ENCODE peak calls at places on chromosomes 13 and 19, in six cellular contexts. One of them, this sample, is unnamed.

GRCh38 chr13:112060431-112060830 is 6.5 kb upstream of the SOX1 start:
- DNase-seq in fibroblast of the aortic adventitia: no peak
- DNase-seq in GM06990: no peak
- DNase-seq in pancreas: no peak
- DNase-seq in uterus: no peak
- DNase-seq in heart right ventricle: no peak
- DNase-seq in this sample: no peak

GRCh38 chr19:4007836-4008539 is 452 bp downstream of the PIAS4 start:
- DNase-seq in uterus: no peak
- DNase-seq in pancreas: no peak
- DNase-seq in fibroblast of the aortic adventitia: no peak
- DNase-seq in heart right ventricle: no peak
- DNase-seq in GM06990: no peak
- DNase-seq in this sample: no peak

GRCh38 chr13:97629601-97630272 is 195.8 kb downstream of the RAP2A start:
- DNase-seq in pancreas: peak
- DNase-seq in uterus: no peak
- DNase-seq in fibroblast of the aortic adventitia: no peak
- DNase-seq in GM06990: no peak
- DNase-seq in heart right ventricle: no peak
- DNase-seq in this sample: no peak

GRCh38 chr19:4115050-4115817 is 8.7 kb downstream of the MAP2K2 start:
- DNase-seq in fibroblast of the aortic adventitia: no peak
- DNase-seq in GM06990: peak
- DNase-seq in uterus: no peak
- DNase-seq in pancreas: no peak
- DNase-seq in heart right ventricle: peak
- DNase-seq in this sample: peak

GRCh38 chr19:53394522-53394973 is 401 bp upstream of the ZNF765 start:
- DNase-seq in fibroblast of the aortic adventitia: no peak
- DNase-seq in pancreas: peak
- DNase-seq in GM06990: no peak
- DNase-seq in heart right ventricle: peak
- DNase-seq in uterus: peak
- DNase-seq in this sample: peak

GRCh38 chr13:92012787-92013186 is 614.4 kb downstream of the GPC5 start:
- DNase-seq in uterus: no peak
- DNase-seq in GM06990: no peak
- DNase-seq in fibroblast of the aortic adventitia: no peak
- DNase-seq in heart right ventricle: no peak
- DNase-seq in pancreas: no peak
- DNase-seq in this sample: peak

GRCh38 chr13:79658333-79658975 is 177.5 kb downstream of the NDFIP2 start:
- DNase-seq in heart right ventricle: peak
- DNase-seq in GM06990: no peak
- DNase-seq in uterus: no peak
- DNase-seq in fibroblast of the aortic adventitia: no peak
- DNase-seq in pancreas: no peak
- DNase-seq in this sample: no peak

GRCh38 chr19:38420935-38421334 is 5.1 kb downstream of the RASGRP4 start:
- DNase-seq in uterus: no peak
- DNase-seq in pancreas: no peak
- DNase-seq in fibroblast of the aortic adventitia: no peak
- DNase-seq in GM06990: no peak
- DNase-seq in heart right ventricle: no peak
- DNase-seq in this sample: no peak

GRCh38 chr13:31946091-31946770 is 85.3 kb upstream of the FRY start:
- DNase-seq in pancreas: no peak
- DNase-seq in GM06990: no peak
- DNase-seq in uterus: no peak
- DNase-seq in heart right ventricle: no peak
- DNase-seq in fibroblast of the aortic adventitia: peak
- DNase-seq in this sample: no peak

GRCh38 chr19:33459691-33460090 is 61.9 kb downstream of the PEPD start:
- DNase-seq in GM06990: no peak
- DNase-seq in pancreas: no peak
- DNase-seq in uterus: no peak
- DNase-seq in fibroblast of the aortic adventitia: no peak
- DNase-seq in heart right ventricle: no peak
- DNase-seq in this sample: no peak

GRCh38 chr13:47858678-47859050 is 142.4 kb downstream of the SUCLA2 start:
- DNase-seq in GM06990: no peak
- DNase-seq in pancreas: no peak
- DNase-seq in fibroblast of the aortic adventitia: peak
- DNase-seq in uterus: no peak
- DNase-seq in heart right ventricle: no peak
- DNase-seq in this sample: no peak

GRCh38 chr13:98246538-98247172 is 69.6 kb upstream of the RNF113B start:
- DNase-seq in uterus: no peak
- DNase-seq in pancreas: no peak
- DNase-seq in fibroblast of the aortic adventitia: no peak
- DNase-seq in GM06990: no peak
- DNase-seq in heart right ventricle: no peak
- DNase-seq in this sample: no peak

GRCh38 chr13:54913668-54914067 is 1885.1 kb downstream of the OLFM4 start:
- DNase-seq in GM06990: no peak
- DNase-seq in fibroblast of the aortic adventitia: no peak
- DNase-seq in uterus: no peak
- DNase-seq in pancreas: no peak
- DNase-seq in heart right ventricle: no peak
- DNase-seq in this sample: no peak

GRCh38 chr19:29671393-29672076 is 6.3 kb downstream of the PLEKHF1 start:
- DNase-seq in uterus: peak
- DNase-seq in pancreas: no peak
- DNase-seq in fibroblast of the aortic adventitia: peak
- DNase-seq in heart right ventricle: peak
- DNase-seq in GM06990: peak
- DNase-seq in this sample: peak

GRCh38 chr19:5352229-5352763 is 11.7 kb upstream of the PTPRS start:
- DNase-seq in pancreas: no peak
- DNase-seq in fibroblast of the aortic adventitia: no peak
- DNase-seq in GM06990: no peak
- DNase-seq in uterus: no peak
- DNase-seq in heart right ventricle: no peak
- DNase-seq in this sample: no peak

GRCh38 chr13:39016789-39017188 is 21.1 kb downstream of the PROSER1 start:
- DNase-seq in pancreas: no peak
- DNase-seq in uterus: no peak
- DNase-seq in GM06990: no peak
- DNase-seq in fibroblast of the aortic adventitia: peak
- DNase-seq in heart right ventricle: no peak
- DNase-seq in this sample: no peak

GRCh38 chr13:74006666-74007065 is 127.5 kb downstream of the KLF12 start:
- DNase-seq in uterus: no peak
- DNase-seq in heart right ventricle: no peak
- DNase-seq in GM06990: no peak
- DNase-seq in fibroblast of the aortic adventitia: no peak
- DNase-seq in pancreas: no peak
- DNase-seq in this sample: no peak

GRCh38 chr13:40613954-40614353 is 52.5 kb downstream of the FOXO1 start:
- DNase-seq in heart right ventricle: no peak
- DNase-seq in GM06990: no peak
- DNase-seq in pancreas: no peak
- DNase-seq in uterus: no peak
- DNase-seq in fibroblast of the aortic adventitia: no peak
- DNase-seq in this sample: no peak
- H3K4me3 ChIP-seq in heart right ventricle: no peak
- H3K4me3 ChIP-seq in GM06990: no peak
- H3K4me3 ChIP-seq in pancreas: no peak
- H3K4me3 ChIP-seq in uterus: no peak
- H3K4me3 ChIP-seq in fibroblast of the aortic adventitia: no peak
- H3K4me3 ChIP-seq in this sample: no peak

DNA sequence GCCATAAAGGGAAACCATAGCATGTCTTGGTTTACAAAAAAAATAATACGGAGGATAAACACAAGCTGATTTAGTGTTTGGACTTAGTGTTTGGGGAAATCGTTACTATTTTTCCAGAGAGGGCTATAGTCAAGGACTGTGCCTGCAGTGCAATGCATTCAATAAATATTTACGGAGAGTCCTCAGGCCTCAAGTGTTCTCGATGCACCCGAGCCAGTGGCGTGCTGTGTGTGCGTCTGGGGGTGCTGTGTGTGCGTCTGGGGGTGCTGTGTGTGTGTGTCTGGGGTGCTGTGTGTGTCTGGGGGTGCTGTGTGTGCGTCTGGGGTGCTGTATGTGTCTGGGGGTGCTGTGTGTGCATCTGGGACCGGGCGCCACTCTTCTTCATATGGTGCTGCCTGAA is 71.7 kb upstream of the GTF3A start:
- DNase-seq in fibroblast of the aortic adventitia: no peak
- DNase-seq in pancreas: no peak
- DNase-seq in heart right ventricle: no peak
- DNase-seq in GM06990: no peak
- DNase-seq in uterus: no peak
- DNase-seq in this sample: no peak
- H3K4me3 ChIP-seq in fibroblast of the aortic adventitia: no peak
- H3K4me3 ChIP-seq in pancreas: no peak
- H3K4me3 ChIP-seq in heart right ventricle: no peak
- H3K4me3 ChIP-seq in GM06990: no peak
- H3K4me3 ChIP-seq in uterus: no peak
- H3K4me3 ChIP-seq in this sample: no peak

GRCh38 chr13:22062478-22063205 is 391.8 kb downstream of the FGF9 start:
- DNase-seq in uterus: no peak
- DNase-seq in GM06990: no peak
- DNase-seq in fibroblast of the aortic adventitia: peak
- DNase-seq in pancreas: no peak
- DNase-seq in heart right ventricle: no peak
- DNase-seq in this sample: no peak

GRCh38 chr13:22061371-22061805 is 390.5 kb downstream of the FGF9 start:
- DNase-seq in GM06990: peak
- DNase-seq in heart right ventricle: no peak
- DNase-seq in pancreas: no peak
- DNase-seq in fibroblast of the aortic adventitia: no peak
- DNase-seq in uterus: no peak
- DNase-seq in this sample: no peak

GRCh38 chr13:22063416-22064124 is 392.7 kb downstream of the FGF9 start:
- DNase-seq in GM06990: no peak
- DNase-seq in heart right ventricle: no peak
- DNase-seq in uterus: no peak
- DNase-seq in pancreas: no peak
- DNase-seq in fibroblast of the aortic adventitia: no peak
- DNase-seq in this sample: no peak

GRCh38 chr13:22060187-22060586 is 389.3 kb downstream of the FGF9 start:
- DNase-seq in heart right ventricle: no peak
- DNase-seq in fibroblast of the aortic adventitia: no peak
- DNase-seq in GM06990: no peak
- DNase-seq in uterus: no peak
- DNase-seq in pancreas: no peak
- DNase-seq in this sample: no peak

GRCh38 chr13:22061806-22062391 is 391.0 kb downstream of the FGF9 start:
- DNase-seq in heart right ventricle: no peak
- DNase-seq in pancreas: no peak
- DNase-seq in fibroblast of the aortic adventitia: no peak
- DNase-seq in GM06990: peak
- DNase-seq in uterus: no peak
- DNase-seq in this sample: no peak
- H3K4me3 ChIP-seq in heart right ventricle: no peak
- H3K4me3 ChIP-seq in pancreas: no peak
- H3K4me3 ChIP-seq in fibroblast of the aortic adventitia: no peak
- H3K4me3 ChIP-seq in GM06990: peak
- H3K4me3 ChIP-seq in uterus: no peak
- H3K4me3 ChIP-seq in this sample: no peak

DNA sequence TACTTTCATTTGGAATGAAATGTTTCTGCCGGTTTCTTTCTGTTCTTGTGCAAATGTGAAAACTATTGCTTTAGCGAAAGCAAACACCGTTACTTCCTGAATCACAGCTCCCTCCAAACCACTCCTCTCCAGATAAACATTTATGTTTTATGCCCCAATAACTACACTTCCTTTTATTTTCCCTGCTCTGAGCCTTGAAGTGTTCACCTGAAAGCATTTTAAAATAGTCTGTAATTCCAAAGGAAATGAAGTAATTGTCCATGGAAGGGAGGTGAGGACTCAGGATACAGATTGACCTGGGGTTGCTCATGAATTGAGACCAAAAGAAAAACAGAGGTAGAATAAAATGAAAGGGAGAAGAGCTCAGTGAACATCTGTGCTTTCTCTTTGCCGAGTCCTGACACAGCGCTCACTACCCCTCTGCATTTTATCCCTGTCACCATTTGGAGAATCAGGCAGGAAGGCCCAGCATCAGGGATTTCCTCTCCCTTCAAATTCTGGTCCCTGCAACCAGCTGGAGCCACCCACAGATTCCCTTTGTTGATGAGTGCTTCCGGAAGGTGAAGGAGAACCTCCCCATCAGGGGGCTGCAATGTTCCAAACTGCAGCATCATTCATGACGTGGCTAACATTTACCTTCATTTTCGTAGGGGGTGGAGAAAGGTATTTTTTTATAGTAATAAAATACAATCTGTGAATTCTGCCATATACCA is 171.9 kb downstream of the ITGBL1 start:
- DNase-seq in pancreas: no peak
- DNase-seq in uterus: no peak
- DNase-seq in heart right ventricle: no peak
- DNase-seq in fibroblast of the aortic adventitia: peak
- DNase-seq in GM06990: peak
- DNase-seq in this sample: no peak
- H3K4me3 ChIP-seq in pancreas: no peak
- H3K4me3 ChIP-seq in uterus: no peak
- H3K4me3 ChIP-seq in heart right ventricle: no peak
- H3K4me3 ChIP-seq in fibroblast of the aortic adventitia: no peak
- H3K4me3 ChIP-seq in GM06990: no peak
- H3K4me3 ChIP-seq in this sample: no peak

GRCh38 chr19:17604372-17605025 is 49.0 kb downstream of the COLGALT1 start:
- DNase-seq in heart right ventricle: no peak
- DNase-seq in fibroblast of the aortic adventitia: no peak
- DNase-seq in GM06990: no peak
- DNase-seq in uterus: no peak
- DNase-seq in pancreas: no peak
- DNase-seq in this sample: no peak

GRCh38 chr19:17606786-17607185 is 51.3 kb downstream of the COLGALT1 start:
- DNase-seq in fibroblast of the aortic adventitia: no peak
- DNase-seq in pancreas: no peak
- DNase-seq in uterus: no peak
- DNase-seq in heart right ventricle: no peak
- DNase-seq in GM06990: no peak
- DNase-seq in this sample: no peak

GRCh38 chr19:17605761-17606745 is 50.6 kb downstream of the COLGALT1 start:
- DNase-seq in GM06990: peak
- DNase-seq in pancreas: peak
- DNase-seq in heart right ventricle: peak
- DNase-seq in uterus: peak
- DNase-seq in fibroblast of the aortic adventitia: peak
- DNase-seq in this sample: peak

GRCh38 chr19:17602872-17603552 is 47.6 kb downstream of the COLGALT1 start:
- DNase-seq in fibroblast of the aortic adventitia: no peak
- DNase-seq in pancreas: no peak
- DNase-seq in uterus: no peak
- DNase-seq in heart right ventricle: no peak
- DNase-seq in GM06990: no peak
- DNase-seq in this sample: no peak

DNA sequence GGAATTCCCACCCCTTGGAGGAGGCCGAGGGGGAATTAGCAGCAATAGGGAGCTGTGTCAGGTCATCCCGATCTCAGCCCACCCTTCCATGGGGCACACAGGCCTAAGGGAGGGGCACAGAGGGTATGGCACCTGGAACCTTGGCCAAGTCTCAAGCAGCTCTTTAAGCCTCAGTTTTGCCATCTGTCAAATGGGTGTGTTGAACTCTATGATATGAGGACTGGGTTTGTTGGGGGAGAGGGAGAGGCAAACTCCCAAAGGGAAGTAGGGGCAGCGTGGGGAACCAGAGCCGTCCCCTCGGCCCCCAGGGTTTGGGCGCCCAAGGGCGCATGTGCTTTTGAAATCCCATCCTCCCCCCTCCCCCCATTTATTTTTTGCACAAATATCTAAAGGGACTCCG is 49.7 kb downstream of the COLGALT1 start:
- DNase-seq in fibroblast of the aortic adventitia: no peak
- DNase-seq in GM06990: no peak
- DNase-seq in uterus: no peak
- DNase-seq in heart right ventricle: no peak
- DNase-seq in pancreas: no peak
- DNase-seq in this sample: peak
- H3K4me3 ChIP-seq in fibroblast of the aortic adventitia: no peak
- H3K4me3 ChIP-seq in GM06990: no peak
- H3K4me3 ChIP-seq in uterus: no peak
- H3K4me3 ChIP-seq in heart right ventricle: no peak
- H3K4me3 ChIP-seq in pancreas: no peak
- H3K4me3 ChIP-seq in this sample: no peak